ENCODE peak calls at places on chromosomes 11 and 22, in six cellular contexts. X is right lobe of liver, B is neural progenitor cell, J is breast epithelium, A is left ventricle myocardium inferior, O is aorta. G is an unnamed sample.

GRCh38 chr22:49372530-49373288 is 455.0 kb downstream of the BRD1 start:
- DNase-seq in O (no peak), J (no peak), B (peak; percentile 43), X (no peak), A (no peak), G (peak; percentile 77)

GRCh38 chr11:116167706-116168458 is 604.9 kb downstream of the BUD13 start:
- DNase-seq in A (no peak), O (no peak), J (no peak), B (no peak), X (no peak), G (no peak)

GRCh38 chr11:45543808-45544422 is 121.5 kb downstream of the CHST1 start:
- DNase-seq in B (peak; percentile 79), J (no peak), O (no peak), A (no peak), X (no peak), G (no peak)

GRCh38 chr11:106399075-106399500 is 321.6 kb downstream of the AASDHPPT start:
- DNase-seq in O (peak; percentile 82), A (no peak), J (no peak), X (peak; percentile 17), B (peak; percentile 42), G (peak; percentile 71)

GRCh38 chr11:117684731-117685130 is 112.3 kb downstream of the DSCAML1 start:
- DNase-seq in X (no peak), O (no peak), J (no peak), A (no peak), B (no peak), G (no peak)

GRCh38 chr22:49136041-49136815 is 691.4 kb downstream of the BRD1 start:
- DNase-seq in J (no peak), A (no peak), O (no peak), X (no peak), B (no peak), G (no peak)

GRCh38 chr11:12287009-12287373 is 90.4 kb upstream of the PARVA start:
- DNase-seq in X (no peak), B (no peak), O (peak; percentile 80), J (no peak), A (no peak), G (no peak)

GRCh38 chr11:69922596-69923111 is 103.4 kb upstream of the FGF3 start:
- DNase-seq in O (peak; percentile 22), J (no peak), A (no peak), B (no peak), X (no peak), G (no peak)

GRCh38 chr11:45537617-45538016 is 127.8 kb downstream of the CHST1 start:
- DNase-seq in A (no peak), B (no peak), O (no peak), J (no peak), X (no peak), G (no peak)

GRCh38 chr11:73566422-73566821 is 31.5 kb downstream of the FAM168A start:
- DNase-seq in A (no peak), X (no peak), O (no peak), B (no peak), J (no peak), G (no peak)

GRCh38 chr11:76347391-76347790 is 33.5 kb downstream of the THAP12 start:
- DNase-seq in A (no peak), O (no peak), B (no peak), J (no peak), X (no peak), G (no peak)

DNA sequence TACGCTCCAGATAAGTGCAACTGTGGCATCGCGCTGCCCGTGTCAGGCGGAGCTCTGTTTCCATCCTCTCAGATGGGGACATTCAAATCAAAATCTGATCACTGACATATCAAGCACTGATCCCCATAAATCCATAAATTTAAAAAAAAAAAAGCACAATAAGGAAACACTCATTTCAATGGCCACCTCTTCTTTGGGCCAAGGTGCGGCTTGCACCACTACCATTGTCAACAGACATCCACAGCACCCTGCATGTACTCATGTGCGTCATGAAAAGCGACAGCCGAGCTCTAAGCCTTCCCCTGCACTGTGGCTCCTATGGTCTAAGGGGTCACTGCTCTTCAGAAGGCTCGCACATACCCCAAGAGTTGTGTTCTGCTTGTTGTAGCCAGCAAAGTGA is 26.7 kb upstream of the SERPIND1 start:
- DNase-seq in X (no peak), O (no peak), J (no peak), B (no peak), A (no peak), G (no peak)
- H3K36me3 ChIP-seq in X (peaks cover 40% of the 10 kb centered on the region), O (no peaks in the 10 kb centered on the region), J (no peaks in the 10 kb centered on the region), B (no peaks in the 10 kb centered on the region), A (peaks cover 94% of the 10 kb centered on the region), G (peaks cover 73% of the 10 kb centered on the region)

DNA sequence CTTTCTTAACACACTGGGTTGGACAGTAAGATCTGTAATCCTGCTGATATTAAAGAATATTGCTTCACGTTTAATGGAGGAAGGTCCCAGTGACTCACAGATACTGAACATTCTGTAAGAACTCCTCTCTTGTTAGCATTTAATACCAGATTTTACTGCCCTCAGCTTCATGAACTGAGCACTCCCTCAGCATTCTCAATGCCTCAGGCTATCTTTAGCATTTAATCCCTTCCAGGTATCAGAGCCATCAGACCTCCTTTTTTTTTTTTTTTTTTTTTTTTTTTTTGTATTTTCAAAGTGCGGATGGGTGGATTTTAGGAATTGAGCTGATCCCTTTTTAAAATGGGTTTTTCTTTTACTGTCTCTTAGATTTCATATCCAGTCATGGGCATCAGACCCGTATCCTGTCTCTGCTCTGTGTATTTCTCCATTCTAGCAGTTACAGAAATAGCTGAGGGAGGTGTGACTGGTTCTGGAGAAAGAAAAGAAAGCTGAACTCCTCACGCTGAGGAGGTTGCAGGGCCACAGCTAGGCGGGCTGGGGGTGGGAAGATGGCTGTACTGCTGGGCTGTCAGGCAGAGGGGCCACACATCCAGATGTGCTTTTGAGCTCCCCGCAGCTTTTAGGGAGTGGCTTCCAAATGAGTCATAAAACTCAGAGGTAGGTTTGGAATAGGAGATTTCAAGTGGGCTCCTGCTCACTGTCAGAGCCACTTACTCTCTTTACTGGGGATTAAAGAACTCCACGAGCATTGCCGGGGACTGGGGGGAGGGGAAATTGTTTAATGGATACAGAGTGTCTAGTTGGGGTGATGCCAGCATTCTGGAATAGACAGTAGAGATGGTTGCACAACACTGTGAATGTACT is 97.0 kb downstream of the SYT9 start:
- DNase-seq in X (no peak), J (no peak), O (no peak), A (no peak), B (peak; percentile 38), G (peak; percentile 7)
- H3K27ac ChIP-seq in X (no peak overlapping the region), J (no peak overlapping the region), O (no peak overlapping the region), A (no peak overlapping the region), B (no peak overlapping the region), G (no peak overlapping the region)

DNA sequence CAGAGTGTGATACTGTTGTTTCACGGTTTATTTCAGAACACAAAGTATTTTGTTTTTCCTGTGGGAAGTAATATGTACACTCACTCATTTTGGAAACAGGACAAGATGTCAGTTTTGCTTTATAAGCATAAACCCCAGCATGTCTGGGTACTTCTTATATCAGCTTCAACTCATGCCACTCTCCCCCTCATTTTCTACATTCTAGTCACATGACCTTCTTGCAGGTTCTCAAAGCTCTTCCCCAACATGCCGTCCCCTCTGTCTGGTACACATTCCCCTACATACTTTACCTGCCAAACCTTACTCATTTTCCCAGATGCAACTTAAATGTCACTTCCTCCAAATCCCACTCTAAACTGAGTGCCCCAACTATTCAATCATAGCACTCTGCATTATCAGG is 1.6 kb upstream of the CTR9 start:
- DNase-seq in X (no peak), B (no peak), O (no peak), J (no peak), A (no peak), G (no peak)
- H3K36me3 ChIP-seq in X (peaks cover 13% of the 10 kb centered on the region), B (no peaks in the 10 kb centered on the region), O (no peaks in the 10 kb centered on the region), J (no peaks in the 10 kb centered on the region), A (peaks cover 17% of the 10 kb centered on the region), G (peaks cover 6% of the 10 kb centered on the region)

DNA sequence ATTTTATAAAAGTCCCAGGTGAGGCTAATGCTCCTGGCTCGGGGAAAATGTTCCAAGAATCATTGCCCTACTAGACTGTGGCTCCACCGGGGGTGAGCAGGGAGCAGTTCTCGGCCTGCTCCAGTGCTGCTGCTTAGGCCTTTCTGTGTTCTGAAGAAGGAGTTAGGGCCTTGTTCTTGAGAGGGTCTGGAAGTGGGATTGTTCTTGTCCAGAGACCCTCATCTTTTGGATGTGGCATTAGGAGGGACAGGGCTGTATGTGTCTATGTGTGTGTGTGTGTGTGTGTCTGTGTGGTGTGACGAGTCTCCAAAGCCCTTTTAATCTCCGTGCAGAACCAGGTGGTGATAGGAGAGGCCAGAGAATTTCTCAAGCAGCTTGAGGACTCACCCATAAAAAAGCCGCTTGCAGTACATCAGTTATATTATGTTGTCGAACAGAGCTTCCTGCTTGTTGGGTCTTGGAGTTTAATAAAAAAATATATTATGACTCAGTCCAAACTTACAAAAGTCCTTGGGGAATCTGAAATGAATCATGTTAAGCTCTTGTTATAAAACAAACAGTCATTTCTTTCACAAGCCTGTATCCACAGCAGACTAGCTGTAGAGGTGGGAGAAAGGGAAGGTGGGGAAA is 196.5 kb downstream of the TENM4 start:
- DNase-seq in O (no peak), J (no peak), A (no peak), B (no peak), X (no peak), G (peak; percentile 38)
- H3K27ac ChIP-seq in O (peak overlapping the region; percentile 82), J (peak overlapping the region; percentile 22), A (peak overlapping the region; percentile 71), B (no peak overlapping the region), X (no peak overlapping the region), G (no peak overlapping the region)

GRCh38 chr22:29539105-29539504 is 14.5 kb downstream of the THOC5 start:
- DNase-seq in J (no peak), X (no peak), A (no peak), B (no peak), O (no peak), G (no peak)

GRCh38 chr22:29541845-29542244 is 11.7 kb downstream of the THOC5 start:
- DNase-seq in J (no peak), X (no peak), O (no peak), B (no peak), A (no peak), G (no peak)

GRCh38 chr22:29531419-29531818 is 22.1 kb downstream of the THOC5 start:
- DNase-seq in B (no peak), X (no peak), A (no peak), J (no peak), O (no peak), G (peak; percentile 11)

GRCh38 chr22:29536411-29536810 is 17.1 kb downstream of the THOC5 start:
- DNase-seq in B (no peak), X (no peak), J (no peak), O (no peak), A (no peak), G (no peak)
- H3K36me3 ChIP-seq in B (peaks cover 4% of the 10 kb centered on the region), X (peaks cover 84% of the 10 kb centered on the region), J (peaks cover 20% of the 10 kb centered on the region), O (peaks cover 8% of the 10 kb centered on the region), A (peaks cover 100% of the 10 kb centered on the region), G (peaks cover 86% of the 10 kb centered on the region)

GRCh38 chr11:126186708-126187481 is 24.6 kb downstream of the RPUSD4 start:
- DNase-seq in A (no peak), O (no peak), J (no peak), X (no peak), B (peak; percentile 34), G (peak; percentile 22)

GRCh38 chr11:126185200-126186030 is 26.0 kb downstream of the RPUSD4 start:
- DNase-seq in J (no peak), O (no peak), A (no peak), B (no peak), X (no peak), G (no peak)

GRCh38 chr11:126186031-126186698 is 25.3 kb downstream of the RPUSD4 start:
- DNase-seq in B (no peak), O (no peak), J (no peak), X (no peak), A (peak; percentile 69), G (peak; percentile 41)

GRCh38 chr11:126182787-126183445 is 28.5 kb downstream of the RPUSD4 start:
- DNase-seq in X (no peak), O (no peak), A (no peak), J (no peak), B (no peak), G (no peak)

GRCh38 chr11:126181939-126182730 is 29.3 kb downstream of the RPUSD4 start:
- DNase-seq in X (no peak), O (no peak), A (no peak), J (no peak), B (no peak), G (no peak)
- H3K27ac ChIP-seq in X (no peak overlapping the region), O (no peak overlapping the region), A (no peak overlapping the region), J (no peak overlapping the region), B (no peak overlapping the region), G (no peak overlapping the region)